ENCODE peak calls at places on chromosomes 2 and 18, in four cellular contexts. One of them, this sample, is unnamed.

GRCh38 chr2:15560404-15560987 is 638 bp downstream of the NBAS start:
- DNase-seq in HFF-Myc: no peak
- DNase-seq in dorsolateral prefrontal cortex: peak; percentile 18
- DNase-seq in activated CD8-positive, alpha-beta memory T cell treated with anti-CD3 and anti-CD28 coated beads for 24 hours: peak; percentile 57
- DNase-seq in this sample: no peak

GRCh38 chr2:73283545-73284295 is 558 bp downstream of the FBXO41 start:
- DNase-seq in dorsolateral prefrontal cortex: peak; percentile 47
- DNase-seq in activated CD8-positive, alpha-beta memory T cell treated with anti-CD3 and anti-CD28 coated beads for 24 hours: peak; percentile 75
- DNase-seq in HFF-Myc: no peak
- DNase-seq in this sample: no peak

GRCh38 chr18:14905979-14906378 is 158.0 kb downstream of the ANKRD30B start:
- DNase-seq in HFF-Myc: no peak
- DNase-seq in dorsolateral prefrontal cortex: no peak
- DNase-seq in activated CD8-positive, alpha-beta memory T cell treated with anti-CD3 and anti-CD28 coated beads for 24 hours: no peak
- DNase-seq in this sample: no peak

GRCh38 chr2:61177727-61178549 is 15.9 kb downstream of the C2orf74 start:
- DNase-seq in activated CD8-positive, alpha-beta memory T cell treated with anti-CD3 and anti-CD28 coated beads for 24 hours: peak; percentile 82
- DNase-seq in HFF-Myc: no peak
- DNase-seq in dorsolateral prefrontal cortex: no peak
- DNase-seq in this sample: no peak

GRCh38 chr2:20012282-20013060 is at the start of gene MATN3:
- DNase-seq in HFF-Myc: no peak
- DNase-seq in activated CD8-positive, alpha-beta memory T cell treated with anti-CD3 and anti-CD28 coated beads for 24 hours: no peak
- DNase-seq in dorsolateral prefrontal cortex: no peak
- DNase-seq in this sample: no peak

GRCh38 chr18:29164020-29164706 is 987.2 kb upstream of the CDH2 start:
- DNase-seq in activated CD8-positive, alpha-beta memory T cell treated with anti-CD3 and anti-CD28 coated beads for 24 hours: no peak
- DNase-seq in HFF-Myc: peak; percentile 87
- DNase-seq in dorsolateral prefrontal cortex: no peak
- DNase-seq in this sample: peak; percentile 82

GRCh38 chr18:7641813-7642212 is 74.7 kb downstream of the PTPRM start:
- DNase-seq in HFF-Myc: no peak
- DNase-seq in activated CD8-positive, alpha-beta memory T cell treated with anti-CD3 and anti-CD28 coated beads for 24 hours: no peak
- DNase-seq in dorsolateral prefrontal cortex: no peak
- DNase-seq in this sample: no peak

GRCh38 chr2:221353191-221353590 is 218.9 kb downstream of the EPHA4 start:
- DNase-seq in HFF-Myc: no peak
- DNase-seq in dorsolateral prefrontal cortex: no peak
- DNase-seq in activated CD8-positive, alpha-beta memory T cell treated with anti-CD3 and anti-CD28 coated beads for 24 hours: no peak
- DNase-seq in this sample: no peak

GRCh38 chr2:166610180-166610919 is 116.3 kb upstream of the SCN7A start:
- DNase-seq in dorsolateral prefrontal cortex: no peak
- DNase-seq in activated CD8-positive, alpha-beta memory T cell treated with anti-CD3 and anti-CD28 coated beads for 24 hours: no peak
- DNase-seq in HFF-Myc: no peak
- DNase-seq in this sample: no peak

GRCh38 chr2:239677455-239678185 is 276.8 kb upstream of the HDAC4 start:
- DNase-seq in dorsolateral prefrontal cortex: no peak
- DNase-seq in activated CD8-positive, alpha-beta memory T cell treated with anti-CD3 and anti-CD28 coated beads for 24 hours: peak; percentile 38
- DNase-seq in HFF-Myc: no peak
- DNase-seq in this sample: no peak

GRCh38 chr2:46988733-46989481 is 73.3 kb upstream of the MCFD2 start:
- DNase-seq in dorsolateral prefrontal cortex: peak; percentile 89
- DNase-seq in HFF-Myc: no peak
- DNase-seq in activated CD8-positive, alpha-beta memory T cell treated with anti-CD3 and anti-CD28 coated beads for 24 hours: no peak
- DNase-seq in this sample: no peak

GRCh38 chr2:67259581-67260347 is 137.4 kb upstream of the ETAA1 start:
- DNase-seq in activated CD8-positive, alpha-beta memory T cell treated with anti-CD3 and anti-CD28 coated beads for 24 hours: no peak
- DNase-seq in HFF-Myc: peak; percentile 81
- DNase-seq in dorsolateral prefrontal cortex: peak; percentile 50
- DNase-seq in this sample: no peak

GRCh38 chr2:30686000-30686399 is 121.2 kb downstream of the CAPN13 start:
- DNase-seq in HFF-Myc: no peak
- DNase-seq in activated CD8-positive, alpha-beta memory T cell treated with anti-CD3 and anti-CD28 coated beads for 24 hours: no peak
- DNase-seq in dorsolateral prefrontal cortex: no peak
- DNase-seq in this sample: no peak

GRCh38 chr2:220144411-220144810 is 517.0 kb downstream of the SLC4A3 start:
- DNase-seq in HFF-Myc: no peak
- DNase-seq in activated CD8-positive, alpha-beta memory T cell treated with anti-CD3 and anti-CD28 coated beads for 24 hours: no peak
- DNase-seq in dorsolateral prefrontal cortex: no peak
- DNase-seq in this sample: no peak

GRCh38 chr2:179428659-179429058 is 164.0 kb upstream of the SESTD1 start:
- DNase-seq in activated CD8-positive, alpha-beta memory T cell treated with anti-CD3 and anti-CD28 coated beads for 24 hours: no peak
- DNase-seq in HFF-Myc: no peak
- DNase-seq in dorsolateral prefrontal cortex: peak; percentile 15
- DNase-seq in this sample: no peak

GRCh38 chr2:95009009-95009760 is 16.3 kb upstream of the MAL start:
- DNase-seq in activated CD8-positive, alpha-beta memory T cell treated with anti-CD3 and anti-CD28 coated beads for 24 hours: no peak
- DNase-seq in HFF-Myc: no peak
- DNase-seq in dorsolateral prefrontal cortex: no peak
- DNase-seq in this sample: no peak

GRCh38 chr2:9326975-9327374 is 96.4 kb downstream of the ITGB1BP1 start:
- DNase-seq in activated CD8-positive, alpha-beta memory T cell treated with anti-CD3 and anti-CD28 coated beads for 24 hours: no peak
- DNase-seq in HFF-Myc: no peak
- DNase-seq in dorsolateral prefrontal cortex: no peak
- DNase-seq in this sample: no peak

GRCh38 chr18:73733376-73733775 is 414.3 kb downstream of the FBXO15 start:
- DNase-seq in dorsolateral prefrontal cortex: no peak
- DNase-seq in activated CD8-positive, alpha-beta memory T cell treated with anti-CD3 and anti-CD28 coated beads for 24 hours: no peak
- DNase-seq in HFF-Myc: no peak
- DNase-seq in this sample: no peak

GRCh38 chr18:65852273-65852672 is 101.5 kb downstream of the CDH7 start:
- DNase-seq in activated CD8-positive, alpha-beta memory T cell treated with anti-CD3 and anti-CD28 coated beads for 24 hours: no peak
- DNase-seq in dorsolateral prefrontal cortex: no peak
- DNase-seq in HFF-Myc: no peak
- DNase-seq in this sample: no peak

GRCh38 chr2:147456729-147457128 is 388.1 kb upstream of the ACVR2A start:
- DNase-seq in HFF-Myc: no peak
- DNase-seq in dorsolateral prefrontal cortex: no peak
- DNase-seq in activated CD8-positive, alpha-beta memory T cell treated with anti-CD3 and anti-CD28 coated beads for 24 hours: no peak
- DNase-seq in this sample: no peak

GRCh38 chr2:207692206-207693065 is 19.0 kb upstream of the CCNYL1 start:
- DNase-seq in activated CD8-positive, alpha-beta memory T cell treated with anti-CD3 and anti-CD28 coated beads for 24 hours: peak; percentile 64
- DNase-seq in dorsolateral prefrontal cortex: no peak
- DNase-seq in HFF-Myc: no peak
- DNase-seq in this sample: no peak

GRCh38 chr2:200353125-200353524 is 46.6 kb downstream of the SPATS2L start:
- DNase-seq in dorsolateral prefrontal cortex: no peak
- DNase-seq in activated CD8-positive, alpha-beta memory T cell treated with anti-CD3 and anti-CD28 coated beads for 24 hours: no peak
- DNase-seq in HFF-Myc: no peak
- DNase-seq in this sample: no peak

GRCh38 chr2:11498543-11499034 is 32.6 kb upstream of the E2F6 start:
- DNase-seq in dorsolateral prefrontal cortex: no peak
- DNase-seq in activated CD8-positive, alpha-beta memory T cell treated with anti-CD3 and anti-CD28 coated beads for 24 hours: no peak
- DNase-seq in HFF-Myc: no peak
- DNase-seq in this sample: no peak

GRCh38 chr18:68925268-68925667 is 127.4 kb downstream of the CCDC102B start:
- DNase-seq in dorsolateral prefrontal cortex: no peak
- DNase-seq in HFF-Myc: no peak
- DNase-seq in activated CD8-positive, alpha-beta memory T cell treated with anti-CD3 and anti-CD28 coated beads for 24 hours: no peak
- DNase-seq in this sample: no peak

GRCh38 chr2:68043719-68044498 is 18.9 kb downstream of the C1D start:
- DNase-seq in dorsolateral prefrontal cortex: no peak
- DNase-seq in HFF-Myc: peak; percentile 95
- DNase-seq in activated CD8-positive, alpha-beta memory T cell treated with anti-CD3 and anti-CD28 coated beads for 24 hours: no peak
- DNase-seq in this sample: no peak

GRCh38 chr2:212064318-212064717 is 474.3 kb downstream of the ERBB4 start:
- DNase-seq in dorsolateral prefrontal cortex: no peak
- DNase-seq in HFF-Myc: no peak
- DNase-seq in activated CD8-positive, alpha-beta memory T cell treated with anti-CD3 and anti-CD28 coated beads for 24 hours: no peak
- DNase-seq in this sample: no peak

GRCh38 chr18:3448845-3449701 is 899 bp upstream of the TGIF1 start:
- DNase-seq in dorsolateral prefrontal cortex: peak; percentile 18
- DNase-seq in activated CD8-positive, alpha-beta memory T cell treated with anti-CD3 and anti-CD28 coated beads for 24 hours: peak; percentile 91
- DNase-seq in HFF-Myc: peak; percentile 83
- DNase-seq in this sample: no peak

GRCh38 chr2:225464346-225465025 is 65.0 kb downstream of the NYAP2 start:
- DNase-seq in activated CD8-positive, alpha-beta memory T cell treated with anti-CD3 and anti-CD28 coated beads for 24 hours: no peak
- DNase-seq in dorsolateral prefrontal cortex: no peak
- DNase-seq in HFF-Myc: no peak
- DNase-seq in this sample: no peak

GRCh38 chr2:18132697-18133096 is 254.2 kb downstream of the KCNS3 start:
- DNase-seq in dorsolateral prefrontal cortex: no peak
- DNase-seq in HFF-Myc: peak; percentile 21
- DNase-seq in activated CD8-positive, alpha-beta memory T cell treated with anti-CD3 and anti-CD28 coated beads for 24 hours: no peak
- DNase-seq in this sample: no peak

GRCh38 chr2:97966545-97967215 is 29.1 kb downstream of the TMEM131 start:
- DNase-seq in dorsolateral prefrontal cortex: no peak
- DNase-seq in activated CD8-positive, alpha-beta memory T cell treated with anti-CD3 and anti-CD28 coated beads for 24 hours: no peak
- DNase-seq in HFF-Myc: no peak
- DNase-seq in this sample: no peak

GRCh38 chr2:168189835-168190426 is 57.5 kb downstream of the STK39 start:
- DNase-seq in dorsolateral prefrontal cortex: no peak
- DNase-seq in activated CD8-positive, alpha-beta memory T cell treated with anti-CD3 and anti-CD28 coated beads for 24 hours: no peak
- DNase-seq in HFF-Myc: no peak
- DNase-seq in this sample: peak; percentile 33

GRCh38 chr18:79560042-79560860 is 119.4 kb upstream of the CTDP1 start:
- DNase-seq in HFF-Myc: no peak
- DNase-seq in activated CD8-positive, alpha-beta memory T cell treated with anti-CD3 and anti-CD28 coated beads for 24 hours: no peak
- DNase-seq in dorsolateral prefrontal cortex: no peak
- DNase-seq in this sample: no peak

GRCh38 chr2:157572725-157573124 is 55.9 kb downstream of the ACVR1C start:
- DNase-seq in activated CD8-positive, alpha-beta memory T cell treated with anti-CD3 and anti-CD28 coated beads for 24 hours: no peak
- DNase-seq in HFF-Myc: no peak
- DNase-seq in dorsolateral prefrontal cortex: no peak
- DNase-seq in this sample: no peak

GRCh38 chr2:32210767-32211408 is 45.2 kb downstream of the SLC30A6 start:
- DNase-seq in activated CD8-positive, alpha-beta memory T cell treated with anti-CD3 and anti-CD28 coated beads for 24 hours: no peak
- DNase-seq in dorsolateral prefrontal cortex: no peak
- DNase-seq in HFF-Myc: no peak
- DNase-seq in this sample: no peak

GRCh38 chr2:168194784-168195522 is 52.4 kb downstream of the STK39 start:
- DNase-seq in activated CD8-positive, alpha-beta memory T cell treated with anti-CD3 and anti-CD28 coated beads for 24 hours: no peak
- DNase-seq in dorsolateral prefrontal cortex: no peak
- DNase-seq in HFF-Myc: no peak
- DNase-seq in this sample: no peak

GRCh38 chr2:162072181-162072702 is 1.8 kb downstream of the DPP4 start:
- DNase-seq in HFF-Myc: no peak
- DNase-seq in activated CD8-positive, alpha-beta memory T cell treated with anti-CD3 and anti-CD28 coated beads for 24 hours: no peak
- DNase-seq in dorsolateral prefrontal cortex: no peak
- DNase-seq in this sample: no peak

GRCh38 chr2:60834270-60834717 is 47.1 kb upstream of the REL start:
- DNase-seq in HFF-Myc: no peak
- DNase-seq in activated CD8-positive, alpha-beta memory T cell treated with anti-CD3 and anti-CD28 coated beads for 24 hours: no peak
- DNase-seq in dorsolateral prefrontal cortex: no peak
- DNase-seq in this sample: no peak

GRCh38 chr2:108640731-108641130 is 78.6 kb upstream of the RANBP2 start:
- DNase-seq in activated CD8-positive, alpha-beta memory T cell treated with anti-CD3 and anti-CD28 coated beads for 24 hours: no peak
- DNase-seq in HFF-Myc: no peak
- DNase-seq in dorsolateral prefrontal cortex: no peak
- DNase-seq in this sample: no peak